ENCODE peak calls at places on chromosomes 1 and 21, in nine cellular contexts. K, S, F, H, O, Y, I, M and X are unnamed samples.

GRCh38 chr1:35544976-35545375 is 12.2 kb downstream of the KIAA0319L start:
- DNase-seq in K (peak; percentile 58), S (no peak), F (no peak), H (no peak), O (peak; percentile 86), Y (no peak), I (peak; percentile 37), M (no peak), X (no peak)

GRCh38 chr1:16067127-16067768 is 6.2 kb downstream of the FAM131C start:
- DNase-seq in K (peak; percentile 49), S (no peak), F (no peak), H (no peak), O (peak; percentile 71), Y (no peak), I (no peak), M (no peak), X (no peak)

GRCh38 chr1:170586321-170586855 is 54.4 kb downstream of the GORAB start:
- DNase-seq in K (no peak), S (no peak), F (no peak), H (no peak), O (peak; percentile 58), Y (peak; percentile 25), I (no peak), M (no peak), X (peak; percentile 88)

GRCh38 chr1:235941852-235942624 is 75.3 kb upstream of the LYST start:
- DNase-seq in K (no peak), S (no peak), F (no peak), H (no peak), O (no peak), Y (no peak), I (no peak), M (peak; percentile 33), X (no peak)

GRCh38 chr1:65469889-65470340 is 49.4 kb downstream of the LEPR start:
- DNase-seq in K (peak; percentile 24), S (no peak), F (no peak), H (no peak), O (no peak), Y (no peak), I (no peak), M (peak; percentile 87), X (no peak)

GRCh38 chr1:96633695-96634094 is 87.9 kb upstream of the PTBP2 start:
- DNase-seq in K (no peak), S (no peak), F (no peak), H (no peak), O (no peak), Y (no peak), I (no peak), M (no peak), X (no peak)

GRCh38 chr1:208030320-208031091 is 119.6 kb upstream of the CD34 start:
- DNase-seq in K (no peak), S (no peak), F (no peak), H (no peak), O (no peak), Y (no peak), I (no peak), M (peak; percentile 65), X (no peak)

GRCh38 chr1:160136121-160136925 is 15.1 kb upstream of the ATP1A4 start:
- DNase-seq in K (no peak), S (no peak), F (no peak), H (no peak), O (no peak), Y (no peak), I (no peak), M (no peak), X (no peak)

GRCh38 chr1:14625587-14626447 is 27.3 kb downstream of the KAZN start:
- DNase-seq in K (no peak), S (no peak), F (no peak), H (no peak), O (no peak), Y (no peak), I (peak; percentile 41), M (no peak), X (no peak)

GRCh38 chr1:43979528-43980254 is 681 bp downstream of the B4GALT2 start:
- DNase-seq in K (peak; percentile 89), S (no peak), F (no peak), H (no peak), O (peak; percentile 59), Y (no peak), I (peak; percentile 83), M (peak; percentile 47), X (no peak)

GRCh38 chr1:91725961-91726704 is 159.8 kb downstream of the TGFBR3 start:
- DNase-seq in K (no peak), S (no peak), F (no peak), H (no peak), O (no peak), Y (peak; percentile 44), I (no peak), M (peak; percentile 88), X (no peak)

GRCh38 chr21:40706161-40706560 is 140.8 kb downstream of the DSCAM start:
- DNase-seq in K (no peak), S (no peak), F (no peak), H (no peak), O (no peak), Y (no peak), I (no peak), M (no peak), X (no peak)

GRCh38 chr1:18528616-18529015 is 47.9 kb downstream of the KLHDC7A start:
- DNase-seq in K (no peak), S (no peak), F (peak; percentile 74), H (no peak), O (no peak), Y (no peak), I (no peak), M (no peak), X (peak; percentile 62)

GRCh38 chr1:24186993-24187790 is at the start of gene IFNLR1:
- DNase-seq in K (peak; percentile 89), S (peak; percentile 58), F (no peak), H (peak; percentile 88), O (peak; percentile 90), Y (peak; percentile 82), I (no peak), M (no peak), X (no peak)

GRCh38 chr1:230376296-230376695 is 49.8 kb downstream of the PGBD5 start:
- DNase-seq in K (no peak), S (no peak), F (no peak), H (no peak), O (no peak), Y (no peak), I (no peak), M (no peak), X (no peak)

DNA sequence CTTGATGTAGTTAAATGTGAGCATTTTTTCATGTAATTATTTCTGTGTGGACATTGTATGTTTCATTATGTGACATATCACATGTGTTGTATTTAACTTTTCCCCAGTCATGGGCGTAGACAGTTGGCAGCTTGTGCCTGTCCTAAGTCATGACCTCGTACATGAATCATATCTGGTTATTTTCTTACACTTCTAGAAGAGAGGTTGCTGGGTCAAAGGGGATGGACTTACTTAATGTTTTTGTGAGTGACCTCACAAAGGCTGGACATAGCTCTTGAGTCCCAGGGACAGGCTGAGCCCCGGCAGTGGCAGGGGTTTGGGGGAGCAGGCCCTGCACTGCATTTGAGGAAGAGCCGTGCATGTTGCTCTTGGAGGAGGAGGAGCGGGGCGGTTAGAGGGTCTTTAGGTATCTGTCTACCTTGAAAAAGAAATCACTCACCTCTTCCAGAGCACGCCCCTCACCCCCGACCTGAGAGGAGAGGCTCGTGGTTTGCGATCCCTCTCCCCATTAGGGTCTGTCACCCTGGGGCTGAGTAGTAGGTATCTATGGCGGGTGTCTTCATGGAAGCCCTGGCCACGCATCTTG is 16.4 kb downstream of the IFNGR2 start:
- DNase-seq in K (no peak), S (no peak), F (no peak), H (no peak), O (no peak), Y (no peak), I (no peak), M (peak; percentile 82), X (no peak)
- TF ChIP-seq POLR2AphosphoS5 in K (no peak), S (no peak), F (peak; percentile 28), H (no peak), O (no peak), Y (no peak), I (no peak), M (no peak), X (no peak)

GRCh38 chr1:13479171-13479856 is 34.5 kb downstream of the LRRC38 start:
- DNase-seq in K (no peak), S (no peak), F (no peak), H (no peak), O (no peak), Y (no peak), I (no peak), M (no peak), X (no peak)
- H3K27ac ChIP-seq in K (no peak overlapping the region), S (no peak overlapping the region), F (no peak overlapping the region), H (no peak overlapping the region), O (no peak overlapping the region), Y (no peak overlapping the region), I (no peak overlapping the region), M (no peak overlapping the region), X (no peak overlapping the region)

GRCh38 chr1:156128749-156129682 is 14.5 kb downstream of the LMNA start:
- DNase-seq in K (no peak), S (no peak), F (no peak), H (no peak), O (no peak), Y (no peak), I (no peak), M (peak; percentile 47), X (no peak)
- H3K4me3 ChIP-seq in K (no peak overlapping the region), S (no peak overlapping the region), F (peak overlapping the region; percentile 23), H (no peak overlapping the region), O (no peak overlapping the region), Y (peak overlapping the region; percentile 50), I (peak overlapping the region; percentile 30), M (no peak overlapping the region), X (peak overlapping the region; percentile 23)

GRCh38 chr21:25551548-25551947 is 55.7 kb downstream of the MRPL39 start:
- DNase-seq in K (no peak), S (no peak), F (no peak), H (no peak), O (no peak), Y (no peak), I (no peak), M (no peak), X (no peak)

GRCh38 chr21:25555492-25555891 is 51.8 kb downstream of the MRPL39 start:
- DNase-seq in K (no peak), S (no peak), F (no peak), H (no peak), O (no peak), Y (no peak), I (no peak), M (no peak), X (no peak)

GRCh38 chr21:25552856-25553255 is 54.4 kb downstream of the MRPL39 start:
- DNase-seq in K (no peak), S (no peak), F (no peak), H (no peak), O (no peak), Y (no peak), I (no peak), M (no peak), X (no peak)

GRCh38 chr21:25550352-25550751 is 56.9 kb downstream of the MRPL39 start:
- DNase-seq in K (no peak), S (no peak), F (peak; percentile 70), H (no peak), O (no peak), Y (no peak), I (no peak), M (no peak), X (no peak)

DNA sequence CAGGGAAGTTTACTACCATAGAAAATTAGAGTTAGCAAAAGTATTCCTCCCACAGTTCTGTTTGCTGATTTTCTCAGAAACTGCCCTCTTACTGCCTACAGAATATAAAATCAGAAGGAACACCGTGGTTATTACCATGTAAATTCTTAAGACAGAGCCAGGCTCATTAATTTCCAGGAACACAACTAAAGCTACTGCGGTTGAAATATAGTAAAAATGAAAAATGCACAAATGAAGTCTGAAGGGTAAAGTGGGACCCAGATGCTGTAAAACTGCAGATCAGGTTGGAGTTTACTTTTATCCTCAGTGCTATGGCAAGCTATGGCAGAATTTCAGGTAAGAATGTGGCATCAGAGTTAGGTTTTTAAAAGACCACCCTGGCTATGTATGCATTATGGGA is 56.5 kb downstream of the MRPL39 start:
- DNase-seq in K (no peak), S (no peak), F (no peak), H (no peak), O (no peak), Y (no peak), I (no peak), M (no peak), X (no peak)
- TF ChIP-seq POLR2AphosphoS5 in K (no peak), S (no peak), F (no peak), H (no peak), O (no peak), Y (no peak), I (no peak), M (no peak), X (no peak)